ENCODE peak calls at places on chromosomes 5 and 9, in seven cellular contexts. D is iris pigment epithelial cell, Z is left colon, G is cardiac muscle cell, V is sciatic nerve, M is DMS 273 treated with DMSO at 0.1 percent for 48 hours, P is left ventricle myocardium inferior. U is an unnamed sample.

GRCh38 chr9:37408933-37409710 is 13.4 kb upstream of the GRHPR start:
- DNase-seq in D (no peak), Z (peak; percentile 49), G (no peak), V (no peak), M (no peak), P (no peak), U (no peak)

GRCh38 chr9:108869092-108869725 is 7.1 kb downstream of the ACTL7A start:
- DNase-seq in D (peak; percentile 82), Z (no peak), G (peak; percentile 19), V (no peak), M (no peak), P (no peak), U (no peak)

GRCh38 chr9:26260238-26260637 is 582.0 kb upstream of the TUSC1 start:
- DNase-seq in D (peak; percentile 21), Z (no peak), G (peak; percentile 39), V (no peak), M (no peak), P (no peak), U (no peak)

GRCh38 chr9:128211551-128212281 is 8.5 kb downstream of the DNM1 start:
- DNase-seq in D (no peak), Z (no peak), G (no peak), V (no peak), M (no peak), P (no peak), U (no peak)

GRCh38 chr9:131288217-131288616 is 1.3 kb upstream of the PLPP7 start:
- DNase-seq in D (no peak), Z (no peak), G (no peak), V (no peak), M (no peak), P (no peak), U (no peak)

GRCh38 chr9:136243631-136244030 is 2.0 kb downstream of the QSOX2 start:
- DNase-seq in D (no peak), Z (no peak), G (no peak), V (no peak), M (no peak), P (no peak), U (no peak)

GRCh38 chr9:136847827-136848392 is 1.3 kb upstream of the PHPT1 start:
- DNase-seq in D (peak; percentile 85), Z (peak; percentile 94), G (peak; percentile 90), V (peak; percentile 88), M (no peak), P (peak; percentile 94), U (peak; percentile 96)

GRCh38 chr9:31582561-31582960 is 801.9 kb upstream of the ACO1 start:
- DNase-seq in D (no peak), Z (no peak), G (no peak), V (no peak), M (no peak), P (no peak), U (no peak)

GRCh38 chr5:67248703-67249589 is 52.3 kb upstream of the CD180 start:
- DNase-seq in D (no peak), Z (no peak), G (no peak), V (no peak), M (no peak), P (no peak), U (no peak)

GRCh38 chr9:89853161-89853560 is 248.3 kb downstream of the GADD45G start:
- DNase-seq in D (no peak), Z (no peak), G (no peak), V (no peak), M (no peak), P (no peak), U (no peak)

GRCh38 chr5:131640043-131640856 is 5.2 kb upstream of the RAPGEF6 start:
- DNase-seq in D (peak; percentile 61), Z (no peak), G (no peak), V (no peak), M (no peak), P (no peak), U (no peak)

GRCh38 chr5:878125-878524 is 14.5 kb downstream of the BRD9 start:
- DNase-seq in D (no peak), Z (no peak), G (no peak), V (no peak), M (no peak), P (no peak), U (no peak)

GRCh38 chr5:8953911-8954310 is 592.0 kb downstream of the SEMA5A start:
- DNase-seq in D (no peak), Z (no peak), G (no peak), V (no peak), M (no peak), P (no peak), U (no peak)

GRCh38 chr5:13566903-13567339 is 377.6 kb downstream of the DNAH5 start:
- DNase-seq in D (peak; percentile 33), Z (peak; percentile 42), G (no peak), V (no peak), M (no peak), P (no peak), U (no peak)

GRCh38 chr5:164350236-164350635 is 844.8 kb downstream of the MAT2B start:
- DNase-seq in D (no peak), Z (no peak), G (no peak), V (no peak), M (no peak), P (no peak), U (no peak)

GRCh38 chr5:149063017-149063687 is at the start of gene SH3TC2:
- DNase-seq in D (peak; percentile 64), Z (peak; percentile 68), G (peak; percentile 77), V (peak; percentile 72), M (no peak), P (peak; percentile 64), U (peak; percentile 86)

GRCh38 chr5:56908942-56909293 is 478 bp upstream of the SETD9 start:
- DNase-seq in D (no peak), Z (no peak), G (no peak), V (no peak), M (peak; percentile 51), P (peak; percentile 80), U (no peak)